ENCODE peak calls at places on chromosomes 2 and 18, in nine cellular contexts. One of them, this sample, is unnamed.

GRCh38 chr2:173132531-173132930 is 56.9 kb downstream of the MAP3K20 start:
- DNase-seq in glutamatergic neuron: no peak
- DNase-seq in omental fat pad: no peak
- DNase-seq in GM12865: no peak
- DNase-seq in cardiac muscle cell: no peak
- DNase-seq in AG10803: no peak
- DNase-seq in MCF 10A: no peak
- DNase-seq in thoracic aorta: no peak
- DNase-seq in fibroblast of pulmonary artery: no peak
- DNase-seq in this sample: no peak

GRCh38 chr18:74624491-74624890 is 26.8 kb downstream of the ZNF407 start:
- DNase-seq in glutamatergic neuron: no peak
- DNase-seq in omental fat pad: no peak
- DNase-seq in GM12865: no peak
- DNase-seq in cardiac muscle cell: no peak
- DNase-seq in AG10803: peak; percentile 25
- DNase-seq in MCF 10A: no peak
- DNase-seq in thoracic aorta: no peak
- DNase-seq in fibroblast of pulmonary artery: no peak
- DNase-seq in this sample: no peak

GRCh38 chr2:172864182-172864581 is 128.5 kb downstream of the RAPGEF4 start:
- DNase-seq in glutamatergic neuron: peak; percentile 81
- DNase-seq in omental fat pad: peak; percentile 36
- DNase-seq in GM12865: peak; percentile 68
- DNase-seq in cardiac muscle cell: peak; percentile 60
- DNase-seq in AG10803: no peak
- DNase-seq in MCF 10A: peak; percentile 72
- DNase-seq in thoracic aorta: no peak
- DNase-seq in fibroblast of pulmonary artery: peak; percentile 49
- DNase-seq in this sample: peak; percentile 41

GRCh38 chr2:11131166-11131920 is 23.9 kb upstream of the SLC66A3 start:
- DNase-seq in glutamatergic neuron: no peak
- DNase-seq in omental fat pad: no peak
- DNase-seq in GM12865: no peak
- DNase-seq in cardiac muscle cell: no peak
- DNase-seq in AG10803: no peak
- DNase-seq in MCF 10A: no peak
- DNase-seq in thoracic aorta: no peak
- DNase-seq in fibroblast of pulmonary artery: no peak
- DNase-seq in this sample: no peak

GRCh38 chr2:233197022-233197421 is 54.5 kb upstream of the ATG16L1 start:
- DNase-seq in glutamatergic neuron: no peak
- DNase-seq in omental fat pad: no peak
- DNase-seq in GM12865: no peak
- DNase-seq in cardiac muscle cell: no peak
- DNase-seq in AG10803: no peak
- DNase-seq in MCF 10A: no peak
- DNase-seq in thoracic aorta: no peak
- DNase-seq in fibroblast of pulmonary artery: no peak
- DNase-seq in this sample: no peak

GRCh38 chr2:69389271-69389670 is 2.2 kb upstream of the GFPT1 start:
- DNase-seq in glutamatergic neuron: no peak
- DNase-seq in omental fat pad: no peak
- DNase-seq in GM12865: no peak
- DNase-seq in cardiac muscle cell: no peak
- DNase-seq in AG10803: no peak
- DNase-seq in MCF 10A: no peak
- DNase-seq in thoracic aorta: no peak
- DNase-seq in fibroblast of pulmonary artery: no peak
- DNase-seq in this sample: no peak

GRCh38 chr18:8949206-8949605 is 153.3 kb upstream of the NDUFV2 start:
- DNase-seq in glutamatergic neuron: peak; percentile 68
- DNase-seq in omental fat pad: no peak
- DNase-seq in GM12865: no peak
- DNase-seq in cardiac muscle cell: no peak
- DNase-seq in AG10803: peak; percentile 83
- DNase-seq in MCF 10A: no peak
- DNase-seq in thoracic aorta: no peak
- DNase-seq in fibroblast of pulmonary artery: no peak
- DNase-seq in this sample: no peak

GRCh38 chr2:241645915-241646250 is 8.4 kb downstream of the ATG4B start:
- DNase-seq in glutamatergic neuron: no peak
- DNase-seq in omental fat pad: no peak
- DNase-seq in GM12865: no peak
- DNase-seq in cardiac muscle cell: no peak
- DNase-seq in AG10803: no peak
- DNase-seq in MCF 10A: no peak
- DNase-seq in thoracic aorta: no peak
- DNase-seq in fibroblast of pulmonary artery: no peak
- DNase-seq in this sample: no peak

DNA sequence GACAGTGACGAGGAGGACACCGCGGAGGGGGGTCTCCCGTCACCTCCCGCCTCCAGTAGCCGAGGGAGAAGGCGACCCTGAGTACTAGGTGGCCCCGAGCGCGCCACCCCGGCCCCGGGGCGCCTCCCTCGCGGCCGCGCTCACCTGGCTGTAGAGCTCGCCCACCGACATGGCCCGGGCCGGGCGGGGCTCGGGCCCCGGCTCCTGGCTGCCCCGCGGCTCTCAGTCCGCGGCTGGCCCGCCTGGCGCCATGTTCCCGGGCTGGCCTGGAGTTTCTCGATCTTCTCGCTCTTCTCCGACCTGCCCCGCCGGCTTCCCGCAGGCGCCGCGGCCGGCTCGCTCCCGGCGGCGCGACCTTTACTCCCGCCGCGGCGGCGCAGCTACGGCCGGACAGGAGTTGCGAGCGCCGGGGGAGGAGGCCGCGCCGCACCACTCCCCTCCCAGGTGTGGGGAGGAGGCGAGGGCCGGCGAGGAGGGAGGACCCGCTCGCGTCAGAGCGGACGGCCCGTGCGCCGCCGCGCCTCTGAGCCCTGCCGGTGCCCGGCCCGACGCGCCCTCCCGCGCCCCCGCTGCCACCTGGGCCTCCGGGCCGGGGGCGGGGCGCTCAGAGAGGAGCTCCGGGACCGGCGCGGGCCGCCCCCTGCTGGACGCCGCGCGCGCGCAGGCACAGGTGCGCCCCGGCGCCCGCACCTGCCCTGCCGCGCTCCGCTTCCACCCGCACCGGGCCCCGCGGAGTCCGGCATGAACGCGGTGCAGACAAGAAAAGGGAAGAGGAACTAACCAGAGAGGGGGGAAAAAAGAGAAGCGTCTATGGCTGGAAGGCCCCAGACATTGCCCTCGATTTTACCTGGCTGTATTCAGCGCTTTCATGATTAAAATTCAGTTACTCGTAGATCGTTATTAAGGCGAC is at the start of gene MYO5B:
- DNase-seq in glutamatergic neuron: peak; percentile 55
- DNase-seq in omental fat pad: no peak
- DNase-seq in GM12865: peak; percentile 57
- DNase-seq in cardiac muscle cell: peak; percentile 2
- DNase-seq in AG10803: no peak
- DNase-seq in MCF 10A: peak; percentile 78
- DNase-seq in thoracic aorta: no peak
- DNase-seq in fibroblast of pulmonary artery: no peak
- DNase-seq in this sample: peak; percentile 90
- TF ChIP-seq CTCF in glutamatergic neuron: peak; percentile 37
- TF ChIP-seq CTCF in omental fat pad: no peak
- TF ChIP-seq CTCF in GM12865: peak; percentile 63
- TF ChIP-seq CTCF in cardiac muscle cell: no peak
- TF ChIP-seq CTCF in AG10803: no peak
- TF ChIP-seq CTCF in MCF 10A: peak; percentile 49
- TF ChIP-seq CTCF in thoracic aorta: peak; percentile 23
- TF ChIP-seq CTCF in fibroblast of pulmonary artery: no peak
- TF ChIP-seq CTCF in this sample: peak; percentile 81

GRCh38 chr2:98772531-98772930 is 41.6 kb upstream of the MGAT4A start:
- DNase-seq in glutamatergic neuron: no peak
- DNase-seq in omental fat pad: no peak
- DNase-seq in GM12865: no peak
- DNase-seq in cardiac muscle cell: peak; percentile 83
- DNase-seq in AG10803: peak; percentile 15
- DNase-seq in MCF 10A: peak; percentile 29
- DNase-seq in thoracic aorta: no peak
- DNase-seq in fibroblast of pulmonary artery: peak; percentile 63
- DNase-seq in this sample: no peak
- TF ChIP-seq CTCF in glutamatergic neuron: no peak
- TF ChIP-seq CTCF in omental fat pad: no peak
- TF ChIP-seq CTCF in GM12865: no peak
- TF ChIP-seq CTCF in cardiac muscle cell: no peak
- TF ChIP-seq CTCF in AG10803: no peak
- TF ChIP-seq CTCF in MCF 10A: no peak
- TF ChIP-seq CTCF in thoracic aorta: no peak
- TF ChIP-seq CTCF in fibroblast of pulmonary artery: no peak
- TF ChIP-seq CTCF in this sample: no peak

DNA sequence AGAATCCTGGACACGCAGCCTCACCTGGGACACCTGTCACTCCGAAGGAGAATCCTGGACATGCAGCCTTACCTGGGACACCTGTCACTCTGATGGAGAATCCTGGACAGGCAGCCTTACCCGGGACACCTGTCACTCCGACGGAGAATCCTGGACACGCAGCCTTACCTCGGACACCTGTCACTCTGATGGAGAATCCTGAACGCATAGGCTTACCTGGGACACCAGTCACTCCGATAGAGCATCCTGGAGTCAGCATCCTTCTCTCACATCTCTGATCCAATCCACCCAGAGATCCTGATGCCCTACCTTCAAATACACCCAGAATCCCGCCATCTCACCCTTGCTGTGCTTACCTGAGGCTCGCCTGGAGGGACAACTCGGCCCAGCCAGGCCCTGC is 154.9 kb downstream of the NDUFA10 start:
- DNase-seq in glutamatergic neuron: no peak
- DNase-seq in omental fat pad: no peak
- DNase-seq in GM12865: no peak
- DNase-seq in cardiac muscle cell: no peak
- DNase-seq in AG10803: no peak
- DNase-seq in MCF 10A: no peak
- DNase-seq in thoracic aorta: no peak
- DNase-seq in fibroblast of pulmonary artery: no peak
- DNase-seq in this sample: no peak
- TF ChIP-seq CTCF in glutamatergic neuron: no peak
- TF ChIP-seq CTCF in omental fat pad: no peak
- TF ChIP-seq CTCF in GM12865: no peak
- TF ChIP-seq CTCF in cardiac muscle cell: no peak
- TF ChIP-seq CTCF in AG10803: no peak
- TF ChIP-seq CTCF in MCF 10A: no peak
- TF ChIP-seq CTCF in thoracic aorta: no peak
- TF ChIP-seq CTCF in fibroblast of pulmonary artery: no peak
- TF ChIP-seq CTCF in this sample: no peak

DNA sequence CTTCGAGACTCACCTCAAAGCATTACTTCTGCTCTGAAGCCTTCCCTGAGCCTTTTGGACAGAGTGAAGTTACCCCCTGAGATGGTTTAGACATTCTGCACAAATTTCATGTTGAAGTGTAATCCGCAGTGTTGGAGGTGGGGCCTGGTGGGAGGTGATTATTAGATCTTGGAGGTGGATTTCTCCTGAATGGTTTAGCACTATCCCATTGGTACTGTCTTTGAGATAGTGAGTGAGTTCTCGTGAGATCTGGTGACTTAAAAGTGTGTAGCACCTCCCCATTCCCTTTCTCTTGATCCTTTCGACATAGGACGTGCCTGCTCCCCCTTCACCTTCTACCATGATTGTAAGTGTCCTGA is 8.8 kb downstream of the ENOSF1 start:
- DNase-seq in glutamatergic neuron: no peak
- DNase-seq in omental fat pad: no peak
- DNase-seq in GM12865: no peak
- DNase-seq in cardiac muscle cell: peak; percentile 6
- DNase-seq in AG10803: no peak
- DNase-seq in MCF 10A: peak; percentile 19
- DNase-seq in thoracic aorta: no peak
- DNase-seq in fibroblast of pulmonary artery: no peak
- DNase-seq in this sample: no peak
- TF ChIP-seq CTCF in glutamatergic neuron: no peak
- TF ChIP-seq CTCF in omental fat pad: no peak
- TF ChIP-seq CTCF in GM12865: no peak
- TF ChIP-seq CTCF in cardiac muscle cell: no peak
- TF ChIP-seq CTCF in AG10803: no peak
- TF ChIP-seq CTCF in MCF 10A: no peak
- TF ChIP-seq CTCF in thoracic aorta: no peak
- TF ChIP-seq CTCF in fibroblast of pulmonary artery: no peak
- TF ChIP-seq CTCF in this sample: no peak

GRCh38 chr2:231191896-231192872 is 6.2 kb upstream of the ARMC9 start:
- DNase-seq in glutamatergic neuron: peak; percentile 78
- DNase-seq in omental fat pad: no peak
- DNase-seq in GM12865: peak; percentile 45
- DNase-seq in cardiac muscle cell: peak; percentile 93
- DNase-seq in AG10803: peak; percentile 96
- DNase-seq in MCF 10A: peak; percentile 27
- DNase-seq in thoracic aorta: peak; percentile 71
- DNase-seq in fibroblast of pulmonary artery: peak; percentile 91
- DNase-seq in this sample: no peak

GRCh38 chr2:231189571-231190495 is 8.6 kb upstream of the ARMC9 start:
- DNase-seq in glutamatergic neuron: no peak
- DNase-seq in omental fat pad: no peak
- DNase-seq in GM12865: no peak
- DNase-seq in cardiac muscle cell: peak; percentile 66
- DNase-seq in AG10803: peak; percentile 77
- DNase-seq in MCF 10A: no peak
- DNase-seq in thoracic aorta: peak; percentile 52
- DNase-seq in fibroblast of pulmonary artery: no peak
- DNase-seq in this sample: no peak

GRCh38 chr2:231188506-231189170 is 9.8 kb upstream of the ARMC9 start:
- DNase-seq in glutamatergic neuron: no peak
- DNase-seq in omental fat pad: no peak
- DNase-seq in GM12865: no peak
- DNase-seq in cardiac muscle cell: no peak
- DNase-seq in AG10803: no peak
- DNase-seq in MCF 10A: no peak
- DNase-seq in thoracic aorta: no peak
- DNase-seq in fibroblast of pulmonary artery: no peak
- DNase-seq in this sample: no peak

GRCh38 chr2:231189171-231189530 is 9.3 kb upstream of the ARMC9 start:
- DNase-seq in glutamatergic neuron: no peak
- DNase-seq in omental fat pad: no peak
- DNase-seq in GM12865: no peak
- DNase-seq in cardiac muscle cell: no peak
- DNase-seq in AG10803: no peak
- DNase-seq in MCF 10A: no peak
- DNase-seq in thoracic aorta: no peak
- DNase-seq in fibroblast of pulmonary artery: no peak
- DNase-seq in this sample: no peak

GRCh38 chr2:231190531-231191197 is 7.8 kb upstream of the ARMC9 start:
- DNase-seq in glutamatergic neuron: no peak
- DNase-seq in omental fat pad: no peak
- DNase-seq in GM12865: no peak
- DNase-seq in cardiac muscle cell: peak; percentile 73
- DNase-seq in AG10803: peak; percentile 62
- DNase-seq in MCF 10A: no peak
- DNase-seq in thoracic aorta: no peak
- DNase-seq in fibroblast of pulmonary artery: no peak
- DNase-seq in this sample: no peak
- TF ChIP-seq CTCF in glutamatergic neuron: no peak
- TF ChIP-seq CTCF in omental fat pad: no peak
- TF ChIP-seq CTCF in GM12865: no peak
- TF ChIP-seq CTCF in cardiac muscle cell: peak; percentile 11
- TF ChIP-seq CTCF in AG10803: no peak
- TF ChIP-seq CTCF in MCF 10A: no peak
- TF ChIP-seq CTCF in thoracic aorta: no peak
- TF ChIP-seq CTCF in fibroblast of pulmonary artery: no peak
- TF ChIP-seq CTCF in this sample: no peak

GRCh38 chr2:74544634-74545033 is 9.1 kb downstream of the LOXL3 start:
- DNase-seq in glutamatergic neuron: no peak
- DNase-seq in omental fat pad: no peak
- DNase-seq in GM12865: no peak
- DNase-seq in cardiac muscle cell: no peak
- DNase-seq in AG10803: no peak
- DNase-seq in MCF 10A: no peak
- DNase-seq in thoracic aorta: no peak
- DNase-seq in fibroblast of pulmonary artery: no peak
- DNase-seq in this sample: peak; percentile 25
- TF ChIP-seq CTCF in glutamatergic neuron: no peak
- TF ChIP-seq CTCF in omental fat pad: no peak
- TF ChIP-seq CTCF in GM12865: peak; percentile 15
- TF ChIP-seq CTCF in cardiac muscle cell: no peak
- TF ChIP-seq CTCF in AG10803: no peak
- TF ChIP-seq CTCF in MCF 10A: no peak
- TF ChIP-seq CTCF in thoracic aorta: no peak
- TF ChIP-seq CTCF in fibroblast of pulmonary artery: peak; percentile 5
- TF ChIP-seq CTCF in this sample: no peak